ENCODE peak calls at places on chromosomes 12 and 14, in five cellular contexts. R, Q, V, E and Y are unnamed samples.

GRCh38 chr12:75953312-75953906 is 78.2 kb downstream of the PHLDA1 start:
- DNase-seq in R (peak; percentile 67), Q (peak; percentile 92), V (no peak), E (no peak), Y (no peak)

GRCh38 chr12:100718212-100718611 is 76.4 kb upstream of the ANO4 start:
- DNase-seq in R (no peak), Q (no peak), V (no peak), E (no peak), Y (no peak)

GRCh38 chr14:49928010-49928409 is 35.1 kb downstream of the ARF6 start:
- DNase-seq in R (no peak), Q (no peak), V (no peak), E (no peak), Y (no peak)

GRCh38 chr14:44300911-44301310 is 206.2 kb downstream of the FSCB start:
- DNase-seq in R (no peak), Q (no peak), V (no peak), E (no peak), Y (no peak)

GRCh38 chr12:68591716-68592437 is 18.8 kb upstream of the RAP1B start:
- DNase-seq in R (no peak), Q (no peak), V (no peak), E (no peak), Y (no peak)

GRCh38 chr12:69274861-69275260 is 35.5 kb downstream of the CPSF6 start:
- DNase-seq in R (no peak), Q (no peak), V (no peak), E (no peak), Y (no peak)

GRCh38 chr12:79933580-79934264 is 1.2 kb downstream of the PPP1R12A start:
- DNase-seq in R (peak; percentile 10), Q (no peak), V (no peak), E (no peak), Y (no peak)

GRCh38 chr14:72844528-72844927 is 49.4 kb downstream of the DPF3 start:
- DNase-seq in R (peak; percentile 10), Q (no peak), V (no peak), E (no peak), Y (no peak)

GRCh38 chr14:99780690-99781089 is 12.5 kb upstream of the EML1 start:
- DNase-seq in R (no peak), Q (no peak), V (no peak), E (no peak), Y (no peak)

GRCh38 chr12:57238854-57239554 is 9.5 kb downstream of the SHMT2 start:
- DNase-seq in R (peak; percentile 76), Q (peak; percentile 48), V (peak; percentile 95), E (peak; percentile 91), Y (peak; percentile 97)

GRCh38 chr12:130849561-130850417 is 10.7 kb upstream of the STX2 start:
- DNase-seq in R (no peak), Q (peak; percentile 70), V (no peak), E (no peak), Y (no peak)

GRCh38 chr14:76546426-76547221 is 170.7 kb downstream of the ESRRB start:
- DNase-seq in R (no peak), Q (no peak), V (no peak), E (no peak), Y (no peak)

GRCh38 chr12:1618489-1618888 is 10.5 kb upstream of the WNT5B start:
- DNase-seq in R (no peak), Q (no peak), V (no peak), E (no peak), Y (no peak)

GRCh38 chr12:2165021-2165420 is 112.2 kb downstream of the CACNA1C start:
- DNase-seq in R (no peak), Q (no peak), V (no peak), E (no peak), Y (no peak)

GRCh38 chr12:64395739-64396138 is 5.2 kb upstream of the C12orf56 start:
- DNase-seq in R (no peak), Q (no peak), V (no peak), E (no peak), Y (no peak)

GRCh38 chr12:78562358-78563205 is 302.0 kb upstream of the SYT1 start:
- DNase-seq in R (peak; percentile 10), Q (no peak), V (no peak), E (no peak), Y (no peak)

GRCh38 chr14:105069887-105070759 is 4.9 kb upstream of the GPR132 start:
- DNase-seq in R (no peak), Q (no peak), V (peak; percentile 61), E (peak; percentile 61), Y (peak; percentile 80)

GRCh38 chr14:23514009-23514962 is 37.3 kb downstream of the ZFHX2 start:
- DNase-seq in R (no peak), Q (no peak), V (no peak), E (no peak), Y (no peak)

GRCh38 chr12:27982380-27982779 is 9.8 kb upstream of the PTHLH start:
- DNase-seq in R (no peak), Q (no peak), V (no peak), E (no peak), Y (no peak)

GRCh38 chr12:132352896-132353800 is 23.8 kb upstream of the GALNT9 start:
- DNase-seq in R (no peak), Q (no peak), V (peak; percentile 49), E (peak; percentile 43), Y (peak; percentile 29)

GRCh38 chr12:66533767-66534166 is 145.1 kb downstream of the GRIP1 start:
- DNase-seq in R (no peak), Q (no peak), V (no peak), E (no peak), Y (no peak)

GRCh38 chr14:23421594-23421993 is 13.5 kb upstream of the MYH6 start:
- DNase-seq in R (no peak), Q (no peak), V (no peak), E (no peak), Y (no peak)

GRCh38 chr12:51591020-51591901 is at the start of gene SCN8A:
- DNase-seq in R (no peak), Q (no peak), V (peak; percentile 54), E (no peak), Y (no peak)

GRCh38 chr14:105165761-105166485 is 2.7 kb downstream of the JAG2 start:
- DNase-seq in R (no peak), Q (no peak), V (no peak), E (no peak), Y (no peak)

GRCh38 chr12:20601668-20602280 is 93.4 kb upstream of the SLCO1C1 start:
- DNase-seq in R (no peak), Q (no peak), V (no peak), E (no peak), Y (no peak)

GRCh38 chr12:72295744-72296143 is 23.6 kb downstream of the TRHDE start:
- DNase-seq in R (no peak), Q (no peak), V (no peak), E (no peak), Y (no peak)

GRCh38 chr12:105878964-105879363 is 259.8 kb downstream of the NUAK1 start:
- DNase-seq in R (no peak), Q (no peak), V (no peak), E (no peak), Y (no peak)

GRCh38 chr14:101075801-101076413 is 172.4 kb upstream of the RTL1 start:
- DNase-seq in R (no peak), Q (no peak), V (no peak), E (no peak), Y (peak; percentile 60)

GRCh38 chr12:27506645-27507189 is 17.3 kb upstream of the PPFIBP1 start:
- DNase-seq in R (no peak), Q (no peak), V (no peak), E (no peak), Y (no peak)

GRCh38 chr14:74682169-74682952 is 30.5 kb downstream of the AREL1 start:
- DNase-seq in R (no peak), Q (no peak), V (no peak), E (no peak), Y (no peak)

GRCh38 chr12:117603316-117604113 is 242.1 kb upstream of the NOS1 start:
- DNase-seq in R (no peak), Q (no peak), V (no peak), E (no peak), Y (no peak)

GRCh38 chr12:87054225-87054624 is 798.0 kb upstream of the MGAT4C start:
- DNase-seq in R (no peak), Q (no peak), V (no peak), E (no peak), Y (no peak)

GRCh38 chr12:102182635-102183034 is 15.0 kb downstream of the PMCH start:
- DNase-seq in R (no peak), Q (no peak), V (no peak), E (no peak), Y (no peak)

DNA sequence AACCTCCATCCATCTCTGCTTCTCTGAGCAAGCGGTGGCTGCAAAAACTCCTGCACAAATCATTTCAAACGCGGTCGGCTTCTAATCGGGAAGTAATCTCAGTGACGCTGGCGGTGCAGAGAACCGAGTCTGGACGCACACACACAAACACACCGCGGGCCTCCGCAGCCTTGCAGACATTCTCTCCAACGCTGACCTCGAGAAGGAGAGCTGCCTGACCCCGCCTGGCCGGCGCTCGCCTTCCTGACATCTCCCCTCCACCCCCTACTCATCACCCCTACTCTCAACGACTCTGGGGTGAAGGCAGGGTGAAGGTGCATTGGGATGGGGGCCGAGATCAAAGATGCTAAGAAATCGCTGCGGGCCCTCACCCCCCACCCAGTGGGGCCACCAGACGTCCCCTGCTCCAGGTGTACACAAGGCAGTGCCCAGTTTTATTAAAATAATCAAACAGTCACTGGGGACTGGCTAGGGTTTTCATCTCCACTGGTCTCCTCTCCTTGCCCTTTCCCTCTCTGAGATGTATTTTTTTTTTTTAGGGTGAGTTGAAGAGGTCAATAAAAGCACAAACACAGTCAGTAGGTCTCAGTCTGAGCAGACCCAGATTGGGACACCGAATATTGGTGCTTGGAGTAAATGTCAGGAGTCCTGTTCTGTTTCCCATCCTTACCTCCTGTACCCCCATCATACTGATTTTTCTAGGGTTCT is 536 bp upstream of the TBX5 start:
- DNase-seq in R (no peak), Q (no peak), V (no peak), E (no peak), Y (no peak)
- H3K27me3 ChIP-seq in R (peaks cover 93% of the 10 kb centered on the region), Q (peaks cover 92% of the 10 kb centered on the region), V (peaks cover 62% of the 10 kb centered on the region), E (peaks cover 100% of the 10 kb centered on the region), Y (no peaks in the 10 kb centered on the region)

GRCh38 chr14:89648924-89649323 is 231.9 kb upstream of the FOXN3 start:
- DNase-seq in R (no peak), Q (no peak), V (no peak), E (no peak), Y (no peak)

GRCh38 chr14:89651805-89652204 is 234.8 kb upstream of the FOXN3 start:
- DNase-seq in R (no peak), Q (no peak), V (no peak), E (no peak), Y (no peak)

GRCh38 chr14:89646971-89647370 is 229.9 kb upstream of the FOXN3 start:
- DNase-seq in R (no peak), Q (no peak), V (no peak), E (no peak), Y (no peak)

GRCh38 chr14:89650077-89650978 is 233.3 kb upstream of the FOXN3 start:
- DNase-seq in R (no peak), Q (no peak), V (no peak), E (no peak), Y (no peak)

GRCh38 chr14:89648510-89648909 is 231.5 kb upstream of the FOXN3 start:
- DNase-seq in R (no peak), Q (no peak), V (no peak), E (no peak), Y (no peak)
- H3K27me3 ChIP-seq in R (no peaks in the 10 kb centered on the region), Q (peaks cover 8% of the 10 kb centered on the region), V (no peaks in the 10 kb centered on the region), E (no peaks in the 10 kb centered on the region), Y (no peaks in the 10 kb centered on the region)

GRCh38 chr14:89114109-89114508 is 289.7 kb downstream of the TTC8 start:
- DNase-seq in R (no peak), Q (no peak), V (no peak), E (no peak), Y (no peak)
- H3K27me3 ChIP-seq in R (no peaks in the 10 kb centered on the region), Q (peaks cover 30% of the 10 kb centered on the region), V (no peaks in the 10 kb centered on the region), E (no peaks in the 10 kb centered on the region), Y (no peaks in the 10 kb centered on the region)

GRCh38 chr14:68709007-68709406 is 83.9 kb downstream of the ZFP36L1 start:
- DNase-seq in R (no peak), Q (no peak), V (no peak), E (no peak), Y (no peak)
- H3K27me3 ChIP-seq in R (no peaks in the 10 kb centered on the region), Q (no peaks in the 10 kb centered on the region), V (no peaks in the 10 kb centered on the region), E (no peaks in the 10 kb centered on the region), Y (no peaks in the 10 kb centered on the region)